ENCODE peak calls at places on chromosomes 5 and 9, in ten cellular contexts. H is lower lobe of right lung; G is A549; Q is neural progenitor cell; Z is right lobe of liver; L is PC-3; U is CD8-positive, alpha-beta T cell; N is psoas muscle; I is spleen; C is PC-9. S is an unnamed sample.

GRCh38 chr5:149036970-149037369 is 25.9 kb downstream of the SH3TC2 start:
- DNase-seq in H (no peak), G (no peak), Q (no peak), Z (no peak), L (peak; percentile 81), U (no peak), N (no peak), I (no peak), C (peak; percentile 79), S (no peak)

GRCh38 chr5:8340261-8340660 is 471.3 kb downstream of the MTRR start:
- DNase-seq in H (no peak), G (no peak), Q (no peak), Z (no peak), L (peak; percentile 37), U (no peak), N (no peak), I (no peak), C (no peak), S (no peak)

GRCh38 chr9:137064027-137064879 is 6.1 kb downstream of the SAPCD2 start:
- DNase-seq in H (peak; percentile 85), G (peak; percentile 64), Q (peak; percentile 72), Z (peak; percentile 77), L (peak; percentile 46), U (peak; percentile 34), N (peak; percentile 83), I (peak; percentile 92), C (no peak), S (peak; percentile 59)

GRCh38 chr9:14089051-14089798 is 224.7 kb downstream of the NFIB start:
- DNase-seq in H (no peak), G (no peak), Q (no peak), Z (no peak), L (no peak), U (no peak), N (no peak), I (no peak), C (no peak), S (no peak)

GRCh38 chr9:122058707-122059106 is 34.4 kb downstream of the TTLL11 start:
- DNase-seq in H (no peak), G (no peak), Q (no peak), Z (no peak), L (no peak), U (no peak), N (no peak), I (no peak), C (no peak), S (no peak)

GRCh38 chr9:88390371-88390990 is 2.2 kb downstream of the SPIN1 start:
- DNase-seq in H (no peak), G (no peak), Q (no peak), Z (no peak), L (no peak), U (no peak), N (no peak), I (no peak), C (no peak), S (no peak)

GRCh38 chr5:160398806-160399205 is 1.0 kb downstream of the FAM200C start:
- DNase-seq in H (no peak), G (no peak), Q (no peak), Z (no peak), L (no peak), U (no peak), N (no peak), I (no peak), C (no peak), S (no peak)

GRCh38 chr9:131627326-131627845 is 82.1 kb downstream of the PRRT1B start:
- DNase-seq in H (no peak), G (no peak), Q (no peak), Z (no peak), L (no peak), U (no peak), N (no peak), I (peak; percentile 72), C (no peak), S (no peak)

GRCh38 chr9:121607434-121608248 is 43.8 kb upstream of the DAB2IP start:
- DNase-seq in H (no peak), G (peak; percentile 64), Q (peak; percentile 43), Z (no peak), L (peak; percentile 29), U (no peak), N (peak; percentile 83), I (no peak), C (peak; percentile 77), S (peak; percentile 14)

GRCh38 chr5:95812100-95812472 is 10.4 kb downstream of the GLRX start:
- DNase-seq in H (peak; percentile 48), G (no peak), Q (no peak), Z (no peak), L (no peak), U (no peak), N (peak; percentile 55), I (no peak), C (no peak), S (no peak)

GRCh38 chr5:167049043-167049663 is 1242.3 kb upstream of the WWC1 start:
- DNase-seq in H (no peak), G (peak; percentile 44), Q (peak; percentile 71), Z (peak; percentile 50), L (peak; percentile 46), U (no peak), N (no peak), I (no peak), C (no peak), S (no peak)

GRCh38 chr5:39599721-39600431 is 175.1 kb upstream of the DAB2 start:
- DNase-seq in H (no peak), G (peak; percentile 67), Q (peak; percentile 15), Z (no peak), L (peak; percentile 84), U (no peak), N (no peak), I (no peak), C (peak; percentile 63), S (no peak)

GRCh38 chr5:1547655-1548054 is 23.9 kb upstream of the LPCAT1 start:
- DNase-seq in H (no peak), G (no peak), Q (no peak), Z (peak; percentile 23), L (no peak), U (no peak), N (no peak), I (peak; percentile 17), C (no peak), S (no peak)

GRCh38 chr9:132185164-132186009 is 23.5 kb downstream of the NTNG2 start:
- DNase-seq in H (no peak), G (no peak), Q (peak; percentile 51), Z (no peak), L (no peak), U (no peak), N (no peak), I (no peak), C (no peak), S (no peak)

GRCh38 chr5:151139015-151139414 is 18.6 kb downstream of the ANXA6 start:
- DNase-seq in H (no peak), G (no peak), Q (no peak), Z (no peak), L (no peak), U (no peak), N (no peak), I (no peak), C (no peak), S (no peak)

GRCh38 chr5:151139646-151140045 is 17.9 kb downstream of the ANXA6 start:
- DNase-seq in H (no peak), G (no peak), Q (no peak), Z (no peak), L (no peak), U (no peak), N (no peak), I (no peak), C (no peak), S (no peak)

GRCh38 chr5:151137067-151137825 is 20.3 kb downstream of the ANXA6 start:
- DNase-seq in H (no peak), G (no peak), Q (no peak), Z (no peak), L (no peak), U (no peak), N (no peak), I (peak; percentile 47), C (no peak), S (no peak)

GRCh38 chr5:151140686-151141459 is 16.7 kb downstream of the ANXA6 start:
- DNase-seq in H (no peak), G (no peak), Q (no peak), Z (no peak), L (no peak), U (no peak), N (no peak), I (no peak), C (no peak), S (no peak)

GRCh38 chr5:151138114-151138513 is 19.5 kb downstream of the ANXA6 start:
- DNase-seq in H (no peak), G (no peak), Q (no peak), Z (no peak), L (no peak), U (no peak), N (no peak), I (no peak), C (no peak), S (no peak)
- H3K27ac ChIP-seq in H (no peak overlapping the region), G (no peak overlapping the region), Q (no peak overlapping the region), Z (no peak overlapping the region), L (no peak overlapping the region), U (no peak overlapping the region), N (no peak overlapping the region), I (no peak overlapping the region), C (no peak overlapping the region), S (no peak overlapping the region)

DNA sequence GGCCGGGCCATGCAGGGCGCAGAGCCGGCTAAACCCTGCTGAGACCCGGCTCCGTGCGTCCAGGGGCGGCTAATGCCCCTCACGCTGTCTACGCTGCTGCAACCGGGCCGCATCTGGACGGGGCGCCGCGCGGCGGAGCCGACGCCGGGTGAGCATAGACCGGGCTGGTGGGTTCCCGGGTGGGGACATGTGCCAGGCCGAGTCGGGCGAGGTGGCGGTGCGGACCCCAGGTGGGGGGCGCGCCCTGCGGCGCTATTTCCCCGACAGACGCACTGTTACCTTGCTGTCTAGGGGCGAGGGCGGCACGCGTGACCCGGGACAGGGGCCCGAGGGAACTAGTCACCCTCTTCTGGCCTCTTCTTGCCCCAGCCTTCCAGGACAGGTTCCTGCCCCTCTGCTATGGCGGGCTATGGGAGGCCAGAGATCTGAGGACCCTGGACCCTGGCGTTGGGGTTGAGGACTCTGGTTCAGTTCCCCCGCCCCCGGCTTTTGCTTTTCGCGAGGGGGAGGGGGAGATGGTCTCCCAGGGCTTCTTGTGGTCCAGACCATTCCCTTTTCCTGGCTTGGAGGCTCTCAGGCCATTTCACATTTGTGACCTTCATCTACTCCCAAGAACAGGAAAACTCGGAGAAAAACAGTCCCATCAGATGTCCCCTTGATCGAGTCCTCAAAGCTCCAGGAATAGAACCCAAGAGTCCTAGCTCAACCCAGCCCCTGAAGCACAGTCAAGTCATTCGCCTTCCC is 536 bp downstream of the SLC27A4 start:
- DNase-seq in H (no peak), G (no peak), Q (peak; percentile 48), Z (no peak), L (no peak), U (no peak), N (no peak), I (no peak), C (no peak), S (no peak)
- H3K27ac ChIP-seq in H (peak overlapping the region; percentile 82), G (peak overlapping the region; percentile 89), Q (no peak overlapping the region), Z (peak overlapping the region; percentile 61), L (peak overlapping the region; percentile 18), U (peak overlapping the region; percentile 40), N (peak overlapping the region; percentile 73), I (peak overlapping the region; percentile 73), C (peak overlapping the region; percentile 21), S (no peak overlapping the region)

GRCh38 chr5:103428923-103429322 is 133.7 kb downstream of the NUDT12 start:
- DNase-seq in H (no peak), G (no peak), Q (no peak), Z (no peak), L (no peak), U (no peak), N (no peak), I (no peak), C (no peak), S (no peak)
- H3K27ac ChIP-seq in H (no peak overlapping the region), G (no peak overlapping the region), Q (no peak overlapping the region), Z (no peak overlapping the region), L (no peak overlapping the region), U (no peak overlapping the region), N (peak overlapping the region; percentile 24), I (no peak overlapping the region), C (no peak overlapping the region), S (no peak overlapping the region)

GRCh38 chr5:82355921-82356454 is 77.8 kb upstream of the RPS23 start:
- DNase-seq in H (no peak), G (no peak), Q (no peak), Z (no peak), L (no peak), U (no peak), N (no peak), I (no peak), C (peak; percentile 10), S (no peak)
- H3K27ac ChIP-seq in H (no peak overlapping the region), G (no peak overlapping the region), Q (no peak overlapping the region), Z (no peak overlapping the region), L (peak overlapping the region; percentile 98), U (no peak overlapping the region), N (no peak overlapping the region), I (no peak overlapping the region), C (peak overlapping the region; percentile 80), S (no peak overlapping the region)

S was measured in caudate nucleus.